ENCODE peak calls at places on chromosomes 13 and 19, in six cellular contexts. W is stromal cell of bone marrow, Q is neural crest cell, U is A549, O is ecto neural progenitor cell, X is endothelial cell. L is an unnamed sample.
A peak's percentile ranks its signal among the peaks of the same experiment; 100 is the strongest.

GRCh38 chr19:1567116-1567847 is 843 bp downstream of the MEX3D start:
- DNase-seq in X (peak; percentile 44), U (no peak), W (no peak), Q (peak; percentile 41), O (peak; percentile 55), L (no peak)

GRCh38 chr13:113947321-113948033 is 26.4 kb downstream of the C13orf46 start:
- DNase-seq in Q (no peak), U (no peak), X (no peak), W (no peak), O (no peak), L (no peak)

GRCh38 chr13:70218618-70219017 is 110.4 kb upstream of the KLHL1 start:
- DNase-seq in X (no peak), Q (no peak), O (no peak), U (no peak), W (no peak), L (no peak)

GRCh38 chr19:34967551-34967950 is 3.5 kb upstream of the ZNF792 start:
- DNase-seq in O (no peak), U (no peak), W (no peak), Q (no peak), X (no peak), L (no peak)

GRCh38 chr19:39124136-39124764 is 1.3 kb upstream of the PAK4 start:
- DNase-seq in O (no peak), X (no peak), Q (no peak), W (no peak), U (no peak), L (no peak)

GRCh38 chr13:89267734-89268133 is 1596.6 kb downstream of the SLITRK5 start:
- DNase-seq in Q (no peak), W (no peak), O (no peak), X (no peak), U (no peak), L (no peak)

GRCh38 chr13:43085545-43085944 is 62.2 kb downstream of the DNAJC15 start:
- DNase-seq in Q (no peak), O (no peak), U (peak; percentile 8), X (no peak), W (peak; percentile 28), L (no peak)

GRCh38 chr19:10927691-10928562 is 512 bp downstream of the YIPF2 start:
- DNase-seq in Q (no peak), X (no peak), U (no peak), O (no peak), W (no peak), L (no peak)

GRCh38 chr19:30584121-30584520 is 211.9 kb downstream of the ZNF536 start:
- DNase-seq in U (no peak), X (no peak), O (no peak), W (no peak), Q (no peak), L (no peak)

GRCh38 chr13:50616101-50616500 is 227.4 kb downstream of the DLEU7 start:
- DNase-seq in Q (no peak), X (no peak), O (no peak), W (peak; percentile 33), U (no peak), L (no peak)

GRCh38 chr19:494171-495046 is 1.9 kb upstream of the MADCAM1 start:
- DNase-seq in X (no peak), W (no peak), Q (no peak), O (no peak), U (no peak), L (no peak)

GRCh38 chr13:28475916-28476725 is 18.8 kb downstream of the FLT1 start:
- DNase-seq in O (no peak), Q (no peak), W (peak; percentile 77), U (no peak), X (no peak), L (no peak)

GRCh38 chr13:100392709-100393630 is 195.6 kb downstream of the GGACT start:
- DNase-seq in U (peak; percentile 76), O (no peak), Q (no peak), X (no peak), W (peak; percentile 99), L (peak; percentile 95)

GRCh38 chr19:45114116-45114515 is 21.1 kb downstream of the PPP1R37 start:
- DNase-seq in W (no peak), X (no peak), Q (no peak), U (no peak), O (no peak), L (no peak)

GRCh38 chr13:27922974-27923612 is 3.3 kb downstream of the PDX1 start:
- DNase-seq in Q (no peak), U (no peak), X (no peak), W (no peak), O (no peak), L (no peak)

GRCh38 chr13:54078271-54078670 is 1049.7 kb downstream of the OLFM4 start:
- DNase-seq in Q (no peak), U (no peak), O (no peak), X (no peak), W (no peak), L (no peak)

GRCh38 chr19:1324792-1325567 is 39.3 kb downstream of the EFNA2 start:
- DNase-seq in O (no peak), X (peak; percentile 69), U (peak; percentile 58), W (peak; percentile 67), Q (no peak), L (peak; percentile 72)

GRCh38 chr13:28410096-28410495 is 84.8 kb downstream of the FLT1 start:
- DNase-seq in W (no peak), X (no peak), U (no peak), O (no peak), Q (no peak), L (no peak)

GRCh38 chr13:29006359-29006850 is 186.3 kb downstream of the MTUS2 start:
- DNase-seq in O (no peak), W (no peak), X (no peak), U (no peak), Q (no peak), L (no peak)

GRCh38 chr13:21060827-21061076 is 634 bp downstream of the LATS2 start:
- DNase-seq in U (no peak), W (no peak), O (no peak), X (peak; percentile 47), Q (peak; percentile 30), L (no peak)

GRCh38 chr19:17205237-17206140 is 9.7 kb upstream of the USE1 start:
- DNase-seq in U (peak; percentile 57), Q (peak; percentile 34), W (no peak), O (peak; percentile 65), X (peak; percentile 66), L (no peak)

GRCh38 chr13:27605610-27606200 is 14.6 kb downstream of the LNX2 start:
- DNase-seq in U (no peak), W (no peak), X (no peak), O (no peak), Q (no peak), L (no peak)

GRCh38 chr19:35766571-35767104 is 8.7 kb downstream of the PROSER3 start:
- DNase-seq in W (no peak), U (no peak), Q (no peak), O (peak; percentile 43), X (no peak), L (no peak)

GRCh38 chr13:39779337-39780270 is 124.1 kb downstream of the COG6 start:
- DNase-seq in U (no peak), X (no peak), O (no peak), Q (no peak), W (no peak), L (peak; percentile 47)